ENCODE peak calls at places on chromosomes 1 and 21, in nine cellular contexts. I is left ventricle myocardium inferior; G is H7; J is HCEC 1CT; K is kidney tubule cell; W is ELR; A is AG04450; U is activated T-helper 1 cell treated with anti-CD3 and anti-CD28 coated beads, Interleukin-12 subunit alpha, Interleukin-12 subunit beta, Interleukin-2, Interleukin-4 antibody, amounts not matched to agents 30 ng/mL and 10 ng/mL and 1 ng/mL, durations not matched to agents 14 hours and 24 hours and 36 hours; E is NCI-H2081. M is an unnamed sample.

GRCh38 chr1:14738235-14738634 is 139.8 kb downstream of the KAZN start:
- DNase-seq in U (no peak), K (peak), G (no peak), J (no peak), A (no peak), W (no peak), I (no peak), E (peak), M (peak)

GRCh38 chr1:28973850-28974841 is 59.8 kb downstream of the EPB41 start:
- DNase-seq in G (no peak), U (no peak), J (peak), A (no peak), I (no peak), K (no peak), E (no peak), W (peak), M (no peak)

GRCh38 chr1:50332941-50333594 is 90.2 kb downstream of the DMRTA2 start:
- DNase-seq in K (peak), G (peak), U (peak), W (peak), I (peak), E (peak), J (peak), A (no peak), M (no peak)

GRCh38 chr1:173300249-173301044 is 93.3 kb upstream of the TNFSF4 start:
- DNase-seq in J (peak), I (no peak), U (no peak), W (no peak), A (no peak), G (no peak), E (no peak), K (no peak), M (no peak)

GRCh38 chr21:45768741-45769049 is 125.2 kb downstream of the PCBP3 start:
- DNase-seq in W (no peak), K (no peak), U (no peak), A (no peak), E (no peak), I (no peak), J (no peak), G (peak), M (no peak)

GRCh38 chr1:19648689-19649088 is 4.6 kb downstream of the NBL1 start:
- DNase-seq in E (no peak), J (no peak), G (peak), A (no peak), I (no peak), U (no peak), K (peak), W (no peak), M (peak)

GRCh38 chr1:35269989-35270289 is 1.4 kb downstream of the ZMYM4 start:
- DNase-seq in G (no peak), W (no peak), J (no peak), U (no peak), E (no peak), I (no peak), K (no peak), A (no peak), M (no peak)

GRCh38 chr1:109283748-109284600 is 1.0 kb upstream of the PSRC1 start:
- DNase-seq in W (no peak), E (no peak), I (no peak), G (no peak), A (no peak), U (no peak), K (no peak), J (no peak), M (peak)

GRCh38 chr1:46818591-46818990 is 19.7 kb downstream of the CYP4B1 start:
- DNase-seq in U (no peak), E (no peak), W (no peak), A (no peak), K (no peak), J (no peak), G (no peak), I (no peak), M (no peak)

GRCh38 chr1:24927473-24927872 is 2.6 kb downstream of the RUNX3 start:
- DNase-seq in E (no peak), A (no peak), I (no peak), G (no peak), U (no peak), W (no peak), J (no peak), K (no peak), M (no peak)

GRCh38 chr21:26801524-26801923 is 43.7 kb downstream of the ADAMTS1 start:
- DNase-seq in G (no peak), U (no peak), A (peak), J (peak), W (no peak), E (no peak), I (no peak), K (no peak), M (peak)

GRCh38 chr1:15942661-15943514 is 33.0 kb downstream of the ZBTB17 start:
- DNase-seq in I (no peak), A (no peak), G (peak), J (no peak), W (no peak), U (no peak), K (no peak), E (no peak), M (no peak)

GRCh38 chr1:59936358-59936821 is 9.8 kb upstream of the CYP2J2 start:
- DNase-seq in K (peak), I (no peak), G (no peak), E (no peak), U (no peak), A (no peak), W (no peak), J (no peak), M (no peak)

GRCh38 chr1:3467096-3468036 is 12.9 kb downstream of the ARHGEF16 start:
- DNase-seq in U (no peak), K (no peak), G (no peak), W (no peak), A (no peak), I (peak), J (no peak), E (no peak), M (no peak)

GRCh38 chr1:90000934-90001676 is 6.2 kb downstream of the ZNF326 start:
- DNase-seq in I (no peak), G (no peak), A (no peak), W (peak), K (no peak), E (no peak), U (no peak), J (no peak), M (no peak)

GRCh38 chr1:217149791-217150190 is 426.6 kb upstream of the ESRRG start:
- DNase-seq in I (no peak), E (no peak), U (no peak), K (no peak), G (no peak), W (no peak), A (no peak), J (no peak), M (no peak)

GRCh38 chr1:25905680-25906643 is at the start of gene STMN1:
- DNase-seq in W (peak), G (peak), U (peak), J (peak), K (peak), A (peak), I (peak), E (peak), M (peak)

GRCh38 chr1:230858918-230859819 is 9.2 kb downstream of the C1orf198 start:
- DNase-seq in K (no peak), G (no peak), U (no peak), A (peak), J (peak), W (no peak), E (no peak), I (no peak), M (no peak)

GRCh38 chr1:179541774-179542173 is 34.0 kb downstream of the NPHS2 start:
- DNase-seq in E (no peak), G (no peak), K (no peak), J (no peak), U (no peak), A (no peak), W (no peak), I (no peak), M (no peak)

GRCh38 chr1:227944066-227944930 is 3.4 kb downstream of the WNT9A start:
- DNase-seq in I (peak), E (no peak), A (no peak), J (no peak), G (peak), K (no peak), U (no peak), W (no peak), M (no peak)

GRCh38 chr1:59804301-59804700 is 10.4 kb upstream of the HOOK1 start:
- DNase-seq in W (no peak), G (no peak), J (no peak), A (no peak), E (no peak), K (no peak), U (no peak), I (no peak), M (peak)

GRCh38 chr21:33265664-33266049 is 510 bp upstream of the IL10RB start:
- DNase-seq in J (no peak), E (no peak), I (peak), G (peak), W (peak), K (peak), U (no peak), A (no peak), M (peak)

GRCh38 chr1:16180291-16180824 is 24.5 kb upstream of the EPHA2 start:
- DNase-seq in J (peak), K (peak), E (no peak), A (no peak), U (no peak), I (no peak), G (no peak), W (peak), M (peak)

GRCh38 chr1:65344171-65344570 is 34.8 kb downstream of the DNAJC6 start:
- DNase-seq in A (no peak), E (no peak), J (no peak), I (no peak), G (no peak), U (no peak), K (no peak), W (no peak), M (no peak)

GRCh38 chr1:209652873-209653401 is 712 bp upstream of the LAMB3 start:
- DNase-seq in G (peak), W (peak), A (no peak), K (peak), E (no peak), I (peak), U (no peak), J (no peak), M (peak)

M was measured in renal cortical epithelial cell.